ENCODE peak calls at places on chromosomes 7 and 10, in five cellular contexts. O is neural crest cell; E is CD4-positive, CD25-positive, alpha-beta regulatory T cell; I is NCI-H1092 treated with DMSO at 0.1 percent for 48 hours; Y is left cardiac atrium. H is an unnamed sample.

GRCh38 chr7:105816270-105816843 is 60.0 kb downstream of the ATXN7L1 start:
- DNase-seq in I (no peak), Y (no peak), O (no peak), E (no peak), H (no peak)

GRCh38 chr7:38671901-38672559 is 40.9 kb upstream of the AMPH start:
- DNase-seq in O (no peak), Y (no peak), E (no peak), I (no peak), H (no peak)

GRCh38 chr10:78476156-78476555 is 442.5 kb downstream of the RPS24 start:
- DNase-seq in O (no peak), E (no peak), Y (no peak), I (no peak), H (no peak)

GRCh38 chr7:128924706-128925588 is 12.8 kb upstream of the IRF5 start:
- DNase-seq in E (no peak), O (no peak), I (no peak), Y (no peak), H (no peak)

GRCh38 chr10:14349081-14349480 is 18.4 kb upstream of the FRMD4A start:
- DNase-seq in E (no peak), I (peak), O (no peak), Y (no peak), H (no peak)

GRCh38 chr7:127080576-127080975 is 172.2 kb downstream of the GRM8 start:
- DNase-seq in E (no peak), O (no peak), Y (no peak), I (no peak), H (no peak)

GRCh38 chr10:43352951-43353350 is 18.5 kb upstream of the FXYD4 start:
- DNase-seq in Y (no peak), O (no peak), E (no peak), I (no peak), H (no peak)

GRCh38 chr10:95832216-95833037 is 75.3 kb upstream of the CC2D2B start:
- DNase-seq in Y (no peak), I (no peak), E (peak), O (no peak), H (no peak)

GRCh38 chr10:102344067-102344466 is 51.4 kb upstream of the NFKB2 start:
- DNase-seq in E (no peak), I (no peak), O (no peak), Y (no peak), H (no peak)

GRCh38 chr10:46226900-46227558 is 59.8 kb upstream of the ANTXRL start:
- DNase-seq in O (no peak), I (no peak), Y (peak), E (no peak), H (no peak)

GRCh38 chr10:89242840-89243586 is 8.6 kb downstream of the LIPA start:
- DNase-seq in Y (no peak), E (no peak), I (no peak), O (no peak), H (no peak)

GRCh38 chr10:2897619-2898508 is 169.5 kb upstream of the PFKP start:
- DNase-seq in O (no peak), I (no peak), Y (no peak), E (no peak), H (no peak)

GRCh38 chr10:15321431-15322321 is 49.4 kb downstream of the FAM171A1 start:
- DNase-seq in O (no peak), E (no peak), Y (no peak), I (no peak), H (no peak)

GRCh38 chr7:35649711-35650110 is 45.2 kb downstream of the HERPUD2 start:
- DNase-seq in I (no peak), E (no peak), Y (no peak), O (no peak), H (no peak)

GRCh38 chr10:110273474-110273873 is 31.2 kb downstream of the SMNDC1 start:
- DNase-seq in Y (peak), E (no peak), O (no peak), I (no peak), H (no peak)

GRCh38 chr10:75875740-75876139 is 444.3 kb downstream of the LRMDA start:
- DNase-seq in O (no peak), E (no peak), Y (no peak), I (no peak), H (no peak)

GRCh38 chr10:68981074-68981473 is 7.5 kb upstream of the KIFBP start:
- DNase-seq in Y (no peak), E (no peak), O (no peak), I (no peak), H (no peak)

H was measured in naive thymus-derived CD8-positive, alpha-beta T cell.